ENCODE peak calls at places on chromosomes 16 and 17, in ten cellular contexts. J, H, Z, Q, X, Y, B, P, C and N are unnamed samples.

GRCh38 chr16:1749152-1750117 is 21.9 kb downstream of the NME3 start:
- DNase-seq in Q (no peak), Z (no peak), H (no peak), J (no peak), X (no peak), P (no peak), C (no peak), Y (no peak), B (no peak), N (no peak)

GRCh38 chr16:11639925-11640899 is 28.0 kb upstream of the SNN start:
- DNase-seq in P (peak; percentile 86), X (peak; percentile 90), Z (peak; percentile 22), H (peak; percentile 91), C (peak; percentile 100), B (peak; percentile 88), Q (peak; percentile 93), J (peak; percentile 63), Y (no peak), N (peak; percentile 88)

GRCh38 chr17:53191878-53192277 is 630.8 kb upstream of the KIF2B start:
- DNase-seq in H (no peak), B (no peak), C (no peak), Z (no peak), X (no peak), Y (no peak), Q (no peak), J (no peak), P (no peak), N (no peak)

GRCh38 chr17:74943808-74944522 is 8.3 kb downstream of the OTOP3 start:
- DNase-seq in H (no peak), P (no peak), J (no peak), X (no peak), C (peak; percentile 90), Y (no peak), Z (no peak), B (no peak), Q (no peak), N (no peak)

GRCh38 chr16:67636713-67637112 is 8.2 kb upstream of the CARMIL2 start:
- DNase-seq in Y (no peak), C (no peak), P (no peak), X (no peak), H (no peak), Z (no peak), Q (no peak), J (no peak), B (no peak), N (no peak)

GRCh38 chr16:28192811-28193529 is 18.8 kb downstream of the XPO6 start:
- DNase-seq in B (no peak), J (no peak), C (no peak), H (no peak), Z (no peak), Q (no peak), X (no peak), P (no peak), Y (no peak), N (no peak)

GRCh38 chr16:46923513-46924295 is 39.5 kb downstream of the GPT2 start:
- DNase-seq in X (no peak), P (no peak), J (no peak), Y (no peak), H (no peak), C (no peak), Q (no peak), B (no peak), Z (no peak), N (no peak)

GRCh38 chr17:50931003-50931878 is 65.1 kb upstream of the TOB1 start:
- DNase-seq in Y (no peak), C (peak; percentile 86), P (peak; percentile 61), Z (peak; percentile 78), B (no peak), X (no peak), Q (peak; percentile 96), H (peak; percentile 92), J (no peak), N (peak; percentile 86)

GRCh38 chr17:28573966-28574480 is 2.7 kb downstream of the ALDOC start:
- DNase-seq in C (no peak), Y (no peak), X (no peak), Q (no peak), Z (no peak), J (no peak), P (no peak), H (no peak), B (no peak), N (no peak)

GRCh38 chr16:87344931-87345631 is 27.9 kb upstream of the C16orf95 start:
- DNase-seq in Q (no peak), J (no peak), X (no peak), P (no peak), B (no peak), Z (no peak), Y (no peak), C (no peak), H (no peak), N (no peak)

DNA sequence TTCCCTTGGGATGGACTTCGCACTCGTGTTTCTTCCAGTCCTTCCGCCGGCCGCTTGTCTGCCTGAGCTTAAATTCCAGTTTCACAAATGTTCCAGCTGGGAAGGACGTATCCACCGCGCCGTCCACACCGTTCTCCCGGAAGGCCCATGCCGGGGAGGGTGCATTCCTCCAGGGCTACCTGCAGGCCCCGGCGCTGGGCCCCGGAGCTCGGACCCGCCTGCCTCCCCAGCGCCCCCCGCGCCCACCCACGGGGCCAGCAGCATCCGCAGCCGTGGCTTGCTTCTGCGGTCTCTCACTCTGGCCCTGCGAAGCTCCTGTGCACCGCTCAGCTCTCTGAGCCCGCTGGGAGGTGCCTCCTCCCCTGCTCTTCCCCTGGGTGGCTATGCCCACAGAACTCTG is 2084.1 kb downstream of the TP53TG3F start:
- DNase-seq in Z (no peak), Q (no peak), C (no peak), B (no peak), X (no peak), J (no peak), Y (no peak), P (no peak), H (no peak), N (no peak)
- H3K9me3 ChIP-seq in Z (no peaks in the 10 kb centered on the region), Q (no peaks in the 10 kb centered on the region), C (no peaks in the 10 kb centered on the region), B (no peaks in the 10 kb centered on the region), X (no peaks in the 10 kb centered on the region), J (no peaks in the 10 kb centered on the region), Y (no peaks in the 10 kb centered on the region), P (no peaks in the 10 kb centered on the region), H (no peaks in the 10 kb centered on the region), N (no peaks in the 10 kb centered on the region)

GRCh38 chr17:42675984-42676423 is 790 bp downstream of the PLEKHH3 start:
- DNase-seq in J (no peak), Z (peak; percentile 51), X (peak; percentile 75), Q (peak; percentile 87), Y (no peak), B (no peak), P (peak; percentile 69), C (peak; percentile 47), H (peak; percentile 76), N (peak; percentile 54)

GRCh38 chr17:42674755-42675347 is 1.9 kb downstream of the PLEKHH3 start:
- DNase-seq in B (no peak), P (peak; percentile 22), Q (no peak), C (no peak), X (no peak), Y (no peak), Z (no peak), H (peak; percentile 85), J (no peak), N (no peak)

GRCh38 chr17:42673885-42674754 is 2.7 kb downstream of the PLEKHH3 start:
- DNase-seq in C (peak; percentile 66), X (no peak), Q (peak; percentile 89), P (peak; percentile 19), H (peak; percentile 62), B (no peak), Y (no peak), Z (peak; percentile 75), J (no peak), N (peak; percentile 87)

GRCh38 chr17:42676424-42677011 is at the start of gene PLEKHH3:
- DNase-seq in J (no peak), B (no peak), Y (no peak), H (no peak), P (no peak), Z (no peak), C (no peak), Q (no peak), X (no peak), N (no peak)

GRCh38 chr17:42675348-42675983 is 1.3 kb downstream of the PLEKHH3 start:
- DNase-seq in Q (no peak), B (no peak), P (peak; percentile 26), X (no peak), H (peak; percentile 81), Y (no peak), Z (no peak), C (no peak), J (no peak), N (peak; percentile 67)
- H3K27ac ChIP-seq in Q (peak overlapping the region; percentile 96), B (peak overlapping the region; percentile 96), P (peak overlapping the region; percentile 85), X (peak overlapping the region; percentile 96), H (peak overlapping the region; percentile 97), Y (peak overlapping the region; percentile 54), Z (peak overlapping the region; percentile 80), C (peak overlapping the region; percentile 93), J (peak overlapping the region; percentile 86), N (peak overlapping the region; percentile 89)

DNA sequence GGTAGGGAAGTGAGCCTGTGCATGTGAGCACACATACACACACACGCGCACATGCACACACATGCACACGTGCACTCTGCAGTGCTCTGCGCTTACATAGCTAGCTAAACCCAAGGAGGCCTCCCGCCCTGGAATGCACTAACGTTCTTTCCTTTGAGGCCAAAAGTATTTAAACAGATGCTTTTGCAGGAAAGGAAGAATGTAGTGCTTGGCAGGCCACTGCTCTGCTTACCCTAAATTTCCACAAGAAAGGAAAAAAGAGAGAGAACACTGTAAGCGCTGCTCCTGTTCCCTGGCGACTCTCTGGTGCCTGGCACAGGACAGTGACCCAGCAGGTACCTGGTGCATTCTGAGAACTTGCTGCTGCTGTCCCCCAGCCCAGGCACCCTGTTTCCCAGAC is 31.3 kb upstream of the MRPS23 start:
- DNase-seq in X (no peak), B (no peak), C (no peak), J (no peak), Z (no peak), Y (no peak), P (no peak), H (no peak), Q (no peak), N (no peak)
- TF ChIP-seq POLR2A in X (no peak), B (no peak), C (no peak), J (no peak), Z (no peak), Y (no peak), P (no peak), H (no peak), Q (no peak), N (no peak)

GRCh38 chr17:22463110-22463850 is 771.0 kb downstream of the KCNJ18 start:
- DNase-seq in Z (peak; percentile 36), B (no peak), Y (no peak), Q (no peak), P (no peak), X (no peak), H (no peak), C (no peak), J (no peak), N (no peak)

GRCh38 chr17:22459953-22460350 is 767.6 kb downstream of the KCNJ18 start:
- DNase-seq in P (no peak), J (no peak), C (no peak), X (no peak), B (no peak), Z (no peak), H (no peak), Q (no peak), Y (no peak), N (no peak)

GRCh38 chr17:22460461-22461063 is 768.2 kb downstream of the KCNJ18 start:
- DNase-seq in Z (no peak), C (no peak), Q (no peak), B (no peak), H (no peak), X (no peak), Y (no peak), P (no peak), J (no peak), N (no peak)

GRCh38 chr17:22462461-22462860 is 770.1 kb downstream of the KCNJ18 start:
- DNase-seq in H (no peak), C (no peak), J (no peak), Q (no peak), Y (no peak), Z (no peak), P (no peak), X (no peak), B (no peak), N (no peak)

GRCh38 chr17:22461460-22462145 is 769.3 kb downstream of the KCNJ18 start:
- DNase-seq in C (no peak), P (no peak), B (no peak), J (no peak), Y (no peak), Z (peak; percentile 78), Q (no peak), H (no peak), X (no peak), N (no peak)
- H3K9me3 ChIP-seq in C (no peaks in the 10 kb centered on the region), P (no peaks in the 10 kb centered on the region), B (peaks cover 20% of the 10 kb centered on the region), J (no peaks in the 10 kb centered on the region), Y (no peaks in the 10 kb centered on the region), Z (no peaks in the 10 kb centered on the region), Q (no peaks in the 10 kb centered on the region), H (no peaks in the 10 kb centered on the region), X (peaks cover 20% of the 10 kb centered on the region), N (no peaks in the 10 kb centered on the region)